ENCODE peak calls at places on chromosomes 13 and 19, in seven cellular contexts. One of them, this sample, is unnamed.

GRCh38 chr13:66994498-66995365 is 235.4 kb downstream of the PCDH9 start:
- DNase-seq in MM.1S: peak; percentile 31
- DNase-seq in heart right ventricle: no peak
- DNase-seq in AG04450: no peak
- DNase-seq in stomach: no peak
- DNase-seq in brain microvascular endothelial cell: no peak
- DNase-seq in pancreas: no peak
- DNase-seq in this sample: no peak

GRCh38 chr13:37666036-37666435 is 67.5 kb upstream of the POSTN start:
- DNase-seq in MM.1S: no peak
- DNase-seq in heart right ventricle: no peak
- DNase-seq in AG04450: no peak
- DNase-seq in stomach: no peak
- DNase-seq in brain microvascular endothelial cell: no peak
- DNase-seq in pancreas: no peak
- DNase-seq in this sample: no peak

GRCh38 chr19:3366761-3367571 is 583 bp downstream of the NFIC start:
- DNase-seq in MM.1S: no peak
- DNase-seq in heart right ventricle: peak; percentile 63
- DNase-seq in AG04450: no peak
- DNase-seq in stomach: no peak
- DNase-seq in brain microvascular endothelial cell: no peak
- DNase-seq in pancreas: peak; percentile 73
- DNase-seq in this sample: peak; percentile 84

GRCh38 chr13:24226762-24227161 is 66.2 kb downstream of the SPATA13 start:
- DNase-seq in MM.1S: no peak
- DNase-seq in heart right ventricle: no peak
- DNase-seq in AG04450: no peak
- DNase-seq in stomach: no peak
- DNase-seq in brain microvascular endothelial cell: no peak
- DNase-seq in pancreas: no peak
- DNase-seq in this sample: no peak

GRCh38 chr13:24097064-24097463 is 63.5 kb upstream of the SPATA13 start:
- DNase-seq in MM.1S: no peak
- DNase-seq in heart right ventricle: no peak
- DNase-seq in AG04450: peak; percentile 16
- DNase-seq in stomach: no peak
- DNase-seq in brain microvascular endothelial cell: no peak
- DNase-seq in pancreas: peak; percentile 31
- DNase-seq in this sample: no peak

GRCh38 chr13:20160346-20161274 is at the start of gene GJA3:
- DNase-seq in MM.1S: no peak
- DNase-seq in heart right ventricle: peak; percentile 66
- DNase-seq in AG04450: no peak
- DNase-seq in stomach: no peak
- DNase-seq in brain microvascular endothelial cell: no peak
- DNase-seq in pancreas: no peak
- DNase-seq in this sample: no peak

GRCh38 chr13:73532582-73532981 is 473.8 kb downstream of the KLF5 start:
- DNase-seq in MM.1S: no peak
- DNase-seq in heart right ventricle: no peak
- DNase-seq in AG04450: no peak
- DNase-seq in stomach: no peak
- DNase-seq in brain microvascular endothelial cell: no peak
- DNase-seq in pancreas: no peak
- DNase-seq in this sample: no peak

GRCh38 chr13:76758738-76759137 is 127.5 kb downstream of the KCTD12 start:
- DNase-seq in MM.1S: no peak
- DNase-seq in heart right ventricle: no peak
- DNase-seq in AG04450: no peak
- DNase-seq in stomach: no peak
- DNase-seq in brain microvascular endothelial cell: peak; percentile 17
- DNase-seq in pancreas: no peak
- DNase-seq in this sample: no peak

GRCh38 chr19:18046066-18046718 is 38.2 kb downstream of the ARRDC2 start:
- DNase-seq in MM.1S: no peak
- DNase-seq in heart right ventricle: no peak
- DNase-seq in AG04450: no peak
- DNase-seq in stomach: peak; percentile 47
- DNase-seq in brain microvascular endothelial cell: peak; percentile 59
- DNase-seq in pancreas: no peak
- DNase-seq in this sample: no peak

GRCh38 chr13:75770164-75771145 is 134.3 kb downstream of the LMO7 start:
- DNase-seq in MM.1S: no peak
- DNase-seq in heart right ventricle: no peak
- DNase-seq in AG04450: peak; percentile 15
- DNase-seq in stomach: no peak
- DNase-seq in brain microvascular endothelial cell: peak; percentile 23
- DNase-seq in pancreas: no peak
- DNase-seq in this sample: no peak

GRCh38 chr13:31042084-31042483 is 109.6 kb downstream of the TEX26 start:
- DNase-seq in MM.1S: no peak
- DNase-seq in heart right ventricle: no peak
- DNase-seq in AG04450: no peak
- DNase-seq in stomach: no peak
- DNase-seq in brain microvascular endothelial cell: no peak
- DNase-seq in pancreas: no peak
- DNase-seq in this sample: no peak

GRCh38 chr19:6719992-6720368 is 470 bp downstream of the C3 start:
- DNase-seq in MM.1S: no peak
- DNase-seq in heart right ventricle: no peak
- DNase-seq in AG04450: no peak
- DNase-seq in stomach: no peak
- DNase-seq in brain microvascular endothelial cell: no peak
- DNase-seq in pancreas: no peak
- DNase-seq in this sample: no peak

GRCh38 chr19:45507864-45508680 is 793 bp downstream of the VASP start:
- DNase-seq in MM.1S: no peak
- DNase-seq in heart right ventricle: peak; percentile 52
- DNase-seq in AG04450: no peak
- DNase-seq in stomach: peak; percentile 50
- DNase-seq in brain microvascular endothelial cell: no peak
- DNase-seq in pancreas: peak; percentile 60
- DNase-seq in this sample: peak; percentile 52

GRCh38 chr19:33473644-33474305 is 47.8 kb downstream of the PEPD start:
- DNase-seq in MM.1S: no peak
- DNase-seq in heart right ventricle: no peak
- DNase-seq in AG04450: no peak
- DNase-seq in stomach: no peak
- DNase-seq in brain microvascular endothelial cell: peak; percentile 45
- DNase-seq in pancreas: no peak
- DNase-seq in this sample: no peak

GRCh38 chr13:105679832-105680231 is 855.6 kb downstream of the EFNB2 start:
- DNase-seq in MM.1S: no peak
- DNase-seq in heart right ventricle: no peak
- DNase-seq in AG04450: no peak
- DNase-seq in stomach: no peak
- DNase-seq in brain microvascular endothelial cell: no peak
- DNase-seq in pancreas: no peak
- DNase-seq in this sample: no peak

GRCh38 chr13:79775830-79776229 is 294.9 kb downstream of the NDFIP2 start:
- DNase-seq in MM.1S: peak; percentile 44
- DNase-seq in heart right ventricle: no peak
- DNase-seq in AG04450: peak; percentile 47
- DNase-seq in stomach: peak; percentile 29
- DNase-seq in brain microvascular endothelial cell: peak; percentile 77
- DNase-seq in pancreas: no peak
- DNase-seq in this sample: no peak

GRCh38 chr13:26468203-26468602 is 89.3 kb upstream of the WASF3 start:
- DNase-seq in MM.1S: no peak
- DNase-seq in heart right ventricle: no peak
- DNase-seq in AG04450: no peak
- DNase-seq in stomach: no peak
- DNase-seq in brain microvascular endothelial cell: no peak
- DNase-seq in pancreas: no peak
- DNase-seq in this sample: no peak

GRCh38 chr13:80001510-80001842 is 339.4 kb downstream of the SPRY2 start:
- DNase-seq in MM.1S: no peak
- DNase-seq in heart right ventricle: no peak
- DNase-seq in AG04450: no peak
- DNase-seq in stomach: no peak
- DNase-seq in brain microvascular endothelial cell: no peak
- DNase-seq in pancreas: no peak
- DNase-seq in this sample: no peak

GRCh38 chr13:40665754-40666057 is 735 bp downstream of the FOXO1 start:
- DNase-seq in MM.1S: peak; percentile 23
- DNase-seq in heart right ventricle: no peak
- DNase-seq in AG04450: no peak
- DNase-seq in stomach: no peak
- DNase-seq in brain microvascular endothelial cell: no peak
- DNase-seq in pancreas: no peak
- DNase-seq in this sample: no peak

GRCh38 chr13:36288794-36289391 is 8.7 kb downstream of the CCDC169 start:
- DNase-seq in MM.1S: no peak
- DNase-seq in heart right ventricle: no peak
- DNase-seq in AG04450: no peak
- DNase-seq in stomach: no peak
- DNase-seq in brain microvascular endothelial cell: no peak
- DNase-seq in pancreas: no peak
- DNase-seq in this sample: no peak

GRCh38 chr19:5700455-5701092 is 10.5 kb downstream of the RPL36 start:
- DNase-seq in MM.1S: no peak
- DNase-seq in heart right ventricle: no peak
- DNase-seq in AG04450: no peak
- DNase-seq in stomach: no peak
- DNase-seq in brain microvascular endothelial cell: no peak
- DNase-seq in pancreas: no peak
- DNase-seq in this sample: peak; percentile 8

GRCh38 chr19:13985771-13986347 is 20.3 kb downstream of the RFX1 start:
- DNase-seq in MM.1S: peak; percentile 35
- DNase-seq in heart right ventricle: no peak
- DNase-seq in AG04450: no peak
- DNase-seq in stomach: no peak
- DNase-seq in brain microvascular endothelial cell: no peak
- DNase-seq in pancreas: no peak
- DNase-seq in this sample: no peak

GRCh38 chr13:40813662-40814454 is 24.4 kb downstream of the SLC25A15 start:
- DNase-seq in MM.1S: peak; percentile 47
- DNase-seq in heart right ventricle: no peak
- DNase-seq in AG04450: no peak
- DNase-seq in stomach: no peak
- DNase-seq in brain microvascular endothelial cell: peak; percentile 16
- DNase-seq in pancreas: peak; percentile 40
- DNase-seq in this sample: no peak

GRCh38 chr19:40553885-40554857 is 22.5 kb upstream of the SHKBP1 start:
- DNase-seq in MM.1S: no peak
- DNase-seq in heart right ventricle: no peak
- DNase-seq in AG04450: no peak
- DNase-seq in stomach: no peak
- DNase-seq in brain microvascular endothelial cell: no peak
- DNase-seq in pancreas: no peak
- DNase-seq in this sample: no peak

GRCh38 chr19:6590458-6591319 is at the start of gene CD70:
- DNase-seq in MM.1S: peak; percentile 94
- DNase-seq in heart right ventricle: no peak
- DNase-seq in AG04450: no peak
- DNase-seq in stomach: no peak
- DNase-seq in brain microvascular endothelial cell: no peak
- DNase-seq in pancreas: no peak
- DNase-seq in this sample: no peak

GRCh38 chr19:48638831-48639381 is 1.7 kb upstream of the DBP start:
- DNase-seq in MM.1S: no peak
- DNase-seq in heart right ventricle: no peak
- DNase-seq in AG04450: no peak
- DNase-seq in stomach: no peak
- DNase-seq in brain microvascular endothelial cell: no peak
- DNase-seq in pancreas: peak; percentile 64
- DNase-seq in this sample: peak; percentile 77
- H3K4me3 ChIP-seq in MM.1S: no peak overlapping the region
- H3K4me3 ChIP-seq in heart right ventricle: peak overlapping the region; percentile 81
- H3K4me3 ChIP-seq in AG04450: no peak overlapping the region
- H3K4me3 ChIP-seq in stomach: no peak overlapping the region
- H3K4me3 ChIP-seq in brain microvascular endothelial cell: no peak overlapping the region
- H3K4me3 ChIP-seq in pancreas: no peak overlapping the region
- H3K4me3 ChIP-seq in this sample: no peak overlapping the region

GRCh38 chr13:27971236-27971645 is 2.1 kb upstream of the CDX2 start:
- DNase-seq in MM.1S: no peak
- DNase-seq in heart right ventricle: no peak
- DNase-seq in AG04450: no peak
- DNase-seq in stomach: peak; percentile 22
- DNase-seq in brain microvascular endothelial cell: no peak
- DNase-seq in pancreas: no peak
- DNase-seq in this sample: no peak

GRCh38 chr13:27970382-27971235 is 1.5 kb upstream of the CDX2 start:
- DNase-seq in MM.1S: no peak
- DNase-seq in heart right ventricle: no peak
- DNase-seq in AG04450: no peak
- DNase-seq in stomach: peak; percentile 10
- DNase-seq in brain microvascular endothelial cell: no peak
- DNase-seq in pancreas: no peak
- DNase-seq in this sample: no peak

GRCh38 chr13:27969073-27969865 is at the start of gene CDX2:
- DNase-seq in MM.1S: no peak
- DNase-seq in heart right ventricle: no peak
- DNase-seq in AG04450: no peak
- DNase-seq in stomach: peak; percentile 24
- DNase-seq in brain microvascular endothelial cell: no peak
- DNase-seq in pancreas: peak; percentile 62
- DNase-seq in this sample: no peak

GRCh38 chr13:27968316-27969072 is 621 bp downstream of the CDX2 start:
- DNase-seq in MM.1S: no peak
- DNase-seq in heart right ventricle: no peak
- DNase-seq in AG04450: no peak
- DNase-seq in stomach: peak; percentile 26
- DNase-seq in brain microvascular endothelial cell: no peak
- DNase-seq in pancreas: peak; percentile 45
- DNase-seq in this sample: no peak

DNA sequence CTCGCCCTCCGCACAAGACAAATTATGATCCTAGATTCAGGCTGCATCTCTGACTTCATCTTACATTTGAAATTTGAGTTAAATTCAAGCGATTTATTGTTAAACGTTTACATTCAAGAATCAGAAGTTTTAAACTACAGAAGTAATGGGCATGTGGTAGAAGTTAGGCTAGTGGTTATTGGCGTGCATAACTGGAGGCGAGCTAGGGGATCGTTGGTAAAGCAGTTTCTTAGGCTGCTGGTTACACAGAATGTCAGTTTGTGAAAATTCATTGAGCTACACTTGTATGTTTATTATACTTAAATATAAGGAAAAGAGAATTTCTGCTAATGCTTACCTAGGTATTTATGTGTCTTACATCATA is 733 bp upstream of the CDX2 start:
- DNase-seq in MM.1S: no peak
- DNase-seq in heart right ventricle: no peak
- DNase-seq in AG04450: no peak
- DNase-seq in stomach: no peak
- DNase-seq in brain microvascular endothelial cell: no peak
- DNase-seq in pancreas: no peak
- DNase-seq in this sample: no peak
- H3K27me3 ChIP-seq in MM.1S: peaks cover 18% of the 10 kb centered on the region
- H3K27me3 ChIP-seq in heart right ventricle: peaks cover 100% of the 10 kb centered on the region
- H3K27me3 ChIP-seq in AG04450: peaks cover 98% of the 10 kb centered on the region
- H3K27me3 ChIP-seq in stomach: peaks cover 96% of the 10 kb centered on the region
- H3K27me3 ChIP-seq in brain microvascular endothelial cell: peaks cover 100% of the 10 kb centered on the region
- H3K27me3 ChIP-seq in pancreas: peaks cover 7% of the 10 kb centered on the region
- H3K27me3 ChIP-seq in this sample: no peaks in the 10 kb centered on the region

GRCh38 chr19:42421591-42422031 is 5.6 kb downstream of the LIPE start:
- DNase-seq in MM.1S: no peak
- DNase-seq in heart right ventricle: peak; percentile 47
- DNase-seq in AG04450: no peak
- DNase-seq in stomach: peak; percentile 50
- DNase-seq in brain microvascular endothelial cell: no peak
- DNase-seq in pancreas: peak; percentile 58
- DNase-seq in this sample: no peak
- H3K4me3 ChIP-seq in MM.1S: peak overlapping the region; percentile 93
- H3K4me3 ChIP-seq in heart right ventricle: peak overlapping the region; percentile 74
- H3K4me3 ChIP-seq in AG04450: no peak overlapping the region
- H3K4me3 ChIP-seq in stomach: no peak overlapping the region
- H3K4me3 ChIP-seq in brain microvascular endothelial cell: no peak overlapping the region
- H3K4me3 ChIP-seq in pancreas: no peak overlapping the region
- H3K4me3 ChIP-seq in this sample: no peak overlapping the region

GRCh38 chr19:42152285-42152684 is 20.0 kb upstream of the POU2F2 start:
- DNase-seq in MM.1S: no peak
- DNase-seq in heart right ventricle: no peak
- DNase-seq in AG04450: no peak
- DNase-seq in stomach: no peak
- DNase-seq in brain microvascular endothelial cell: no peak
- DNase-seq in pancreas: no peak
- DNase-seq in this sample: no peak
- H3K27me3 ChIP-seq in MM.1S: peaks cover 54% of the 10 kb centered on the region
- H3K27me3 ChIP-seq in heart right ventricle: peaks cover 87% of the 10 kb centered on the region
- H3K27me3 ChIP-seq in AG04450: peaks cover 85% of the 10 kb centered on the region
- H3K27me3 ChIP-seq in stomach: peaks cover 45% of the 10 kb centered on the region
- H3K27me3 ChIP-seq in brain microvascular endothelial cell: peaks cover 41% of the 10 kb centered on the region
- H3K27me3 ChIP-seq in pancreas: no peaks in the 10 kb centered on the region
- H3K27me3 ChIP-seq in this sample: no peaks in the 10 kb centered on the region